ENCODE peak calls at places on chromosome 6, in five cellular contexts. Z is fibroblast of pulmonary artery, R is cardiac fibroblast, M is upper lobe of left lung, F is AG10803. A is an unnamed sample.

GRCh38 chr6:122790740-122791679 is 2.0 kb downstream of the SMPDL3A start:
- DNase-seq in Z (no peak), R (no peak), M (no peak), F (peak), A (no peak)

GRCh38 chr6:119026822-119027221 is 51.6 kb downstream of the FAM184A start:
- DNase-seq in Z (no peak), R (no peak), M (no peak), F (no peak), A (no peak)

GRCh38 chr6:55405474-55406220 is 78.4 kb downstream of the GFRAL start:
- DNase-seq in Z (no peak), R (no peak), M (no peak), F (peak), A (no peak)

GRCh38 chr6:27668442-27669275 is 195.8 kb upstream of the ZNF184 start:
- DNase-seq in Z (peak), R (peak), M (no peak), F (peak), A (no peak)

GRCh38 chr6:150418825-150419594 is 50.2 kb downstream of the IYD start:
- DNase-seq in Z (peak), R (peak), M (peak), F (peak), A (no peak)

GRCh38 chr6:150788135-150788534 is 77.4 kb upstream of the MTHFD1L start:
- DNase-seq in Z (no peak), R (no peak), M (no peak), F (no peak), A (no peak)

GRCh38 chr6:60670036-60670435 is 1616.0 kb downstream of the KHDRBS2 start:
- DNase-seq in Z (no peak), R (no peak), M (no peak), F (no peak), A (no peak)

GRCh38 chr6:110547266-110547964 is 71.0 kb upstream of the SLC22A16 start:
- DNase-seq in Z (peak), R (no peak), M (no peak), F (peak), A (no peak)

GRCh38 chr6:37668251-37668650 is 29.4 kb downstream of the MDGA1 start:
- DNase-seq in Z (no peak), R (no peak), M (no peak), F (no peak), A (no peak)

GRCh38 chr6:32794510-32794909 is 22.3 kb downstream of the HLA-DOB start:
- DNase-seq in Z (no peak), R (no peak), M (no peak), F (no peak), A (no peak)

GRCh38 chr6:102759415-102759814 is 1365.9 kb downstream of the GRIK2 start:
- DNase-seq in Z (no peak), R (no peak), M (no peak), F (no peak), A (no peak)

GRCh38 chr6:2866183-2866846 is 24.7 kb upstream of the SERPINB1 start:
- DNase-seq in Z (no peak), R (no peak), M (no peak), F (no peak), A (no peak)

GRCh38 chr6:119110601-119111548 is 32.4 kb upstream of the FAM184A start:
- DNase-seq in Z (peak), R (peak), M (no peak), F (peak), A (no peak)

GRCh38 chr6:168289571-168289962 is 30.0 kb downstream of the DACT2 start:
- DNase-seq in Z (no peak), R (no peak), M (no peak), F (no peak), A (no peak)

GRCh38 chr6:56789879-56790278 is 147.2 kb upstream of the DST start:
- DNase-seq in Z (no peak), R (no peak), M (no peak), F (no peak), A (no peak)

GRCh38 chr6:140956567-140957306 is 1176.0 kb upstream of the GJE1 start:
- DNase-seq in Z (peak), R (peak), M (no peak), F (peak), A (no peak)

GRCh38 chr6:130215526-130215925 is 7.2 kb downstream of the SAMD3 start:
- DNase-seq in Z (no peak), R (no peak), M (no peak), F (no peak), A (no peak)

GRCh38 chr6:35181933-35182612 is 31.7 kb upstream of the SCUBE3 start:
- DNase-seq in Z (peak), R (peak), M (peak), F (peak), A (no peak)

GRCh38 chr6:8889514-8889913 is 454.2 kb upstream of the SLC35B3 start:
- DNase-seq in Z (no peak), R (no peak), M (no peak), F (no peak), A (no peak)

GRCh38 chr6:8888468-8888867 is 453.1 kb upstream of the SLC35B3 start:
- DNase-seq in Z (no peak), R (no peak), M (no peak), F (no peak), A (no peak)
- TF ChIP-seq CTCF in Z (peak), R (no peak), M (no peak), F (peak), A (no peak)

GRCh38 chr6:33839399-33840063 is 35.7 kb upstream of the MLN start:
- DNase-seq in Z (no peak), R (no peak), M (no peak), F (no peak), A (no peak)

GRCh38 chr6:33837971-33838665 is 34.3 kb upstream of the MLN start:
- DNase-seq in Z (peak), R (peak), M (no peak), F (peak), A (no peak)

GRCh38 chr6:33837070-33837469 is 33.3 kb upstream of the MLN start:
- DNase-seq in Z (no peak), R (no peak), M (no peak), F (no peak), A (no peak)

GRCh38 chr6:33840064-33840926 is 36.5 kb upstream of the MLN start:
- DNase-seq in Z (peak), R (peak), M (no peak), F (peak), A (no peak)

GRCh38 chr6:33838979-33839378 is 35.2 kb upstream of the MLN start:
- DNase-seq in Z (no peak), R (no peak), M (no peak), F (no peak), A (no peak)
- TF ChIP-seq CTCF in Z (no peak), R (no peak), M (no peak), F (no peak), A (no peak)

DNA sequence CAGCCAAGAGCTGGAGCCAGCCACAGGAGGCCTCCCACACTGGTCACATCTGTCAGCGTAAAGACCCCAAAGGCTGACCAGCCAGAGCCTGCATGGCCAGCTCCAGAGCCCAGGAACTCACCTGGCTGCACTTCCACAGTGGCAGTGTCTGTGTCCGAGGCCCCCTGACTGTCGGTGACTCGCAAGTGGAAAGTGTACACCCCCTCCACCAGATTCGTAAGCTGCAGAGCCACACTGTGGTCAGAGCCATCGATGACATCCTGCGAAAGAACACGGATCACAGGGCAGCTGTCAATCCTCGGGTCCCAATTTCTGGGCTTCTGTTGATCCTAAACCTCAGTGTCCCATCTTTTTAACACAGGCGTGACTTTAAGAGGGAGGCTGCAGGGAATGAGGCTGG is 69.3 kb downstream of the ALDH5A1 start:
- DNase-seq in Z (no peak), R (no peak), M (no peak), F (no peak), A (no peak)
- TF ChIP-seq CTCF in Z (no peak), R (no peak), M (no peak), F (no peak), A (no peak)

GRCh38 chr6:136644597-136644952 is 94.4 kb upstream of the MAP7 start:
- DNase-seq in Z (no peak), R (no peak), M (no peak), F (no peak), A (no peak)
- TF ChIP-seq CTCF in Z (no peak), R (no peak), M (no peak), F (no peak), A (no peak)

GRCh38 chr6:6724319-6725119 is 136.0 kb downstream of the LY86 start:
- DNase-seq in Z (peak), R (peak), M (peak), F (peak), A (peak)

GRCh38 chr6:6725834-6726194 is 137.3 kb downstream of the LY86 start:
- DNase-seq in Z (no peak), R (no peak), M (no peak), F (no peak), A (no peak)

GRCh38 chr6:6723792-6724318 is 135.3 kb downstream of the LY86 start:
- DNase-seq in Z (no peak), R (no peak), M (no peak), F (no peak), A (no peak)

GRCh38 chr6:6723316-6723715 is 134.8 kb downstream of the LY86 start:
- DNase-seq in Z (no peak), R (no peak), M (no peak), F (no peak), A (no peak)

GRCh38 chr6:6725120-6725833 is 136.8 kb downstream of the LY86 start:
- DNase-seq in Z (no peak), R (no peak), M (no peak), F (no peak), A (no peak)
- TF ChIP-seq CTCF in Z (no peak), R (no peak), M (no peak), F (no peak), A (no peak)

A was measured in omental fat pad.